ENCODE peak calls at places on chromosomes 2 and 18, in eight cellular contexts. One of them, this sample, is unnamed.
A peak's percentile ranks its signal among the peaks of the same experiment; 100 is the strongest.

GRCh38 chr2:221104391-221104811 is 467.7 kb downstream of the EPHA4 start:
- DNase-seq in astrocyte: peak; percentile 61
- DNase-seq in EL: no peak
- DNase-seq in astrocyte of the spinal cord: peak; percentile 47
- DNase-seq in NCI-H1092: peak; percentile 8
- DNase-seq in activated CD4-positive, alpha-beta T cell treated with anti-CD3 and anti-CD28 coated beads for 24 hours: no peak
- DNase-seq in erythroblast: no peak
- DNase-seq in LoVo: no peak
- DNase-seq in this sample: peak; percentile 29

GRCh38 chr2:134258684-134259408 is 5.0 kb downstream of the MGAT5 start:
- DNase-seq in astrocyte: no peak
- DNase-seq in EL: no peak
- DNase-seq in astrocyte of the spinal cord: no peak
- DNase-seq in NCI-H1092: no peak
- DNase-seq in activated CD4-positive, alpha-beta T cell treated with anti-CD3 and anti-CD28 coated beads for 24 hours: no peak
- DNase-seq in erythroblast: no peak
- DNase-seq in LoVo: no peak
- DNase-seq in this sample: no peak

GRCh38 chr2:69291004-69291650 is 95.9 kb downstream of the GFPT1 start:
- DNase-seq in astrocyte: peak; percentile 86
- DNase-seq in EL: peak; percentile 41
- DNase-seq in astrocyte of the spinal cord: peak; percentile 82
- DNase-seq in NCI-H1092: no peak
- DNase-seq in activated CD4-positive, alpha-beta T cell treated with anti-CD3 and anti-CD28 coated beads for 24 hours: no peak
- DNase-seq in erythroblast: no peak
- DNase-seq in LoVo: no peak
- DNase-seq in this sample: peak; percentile 76

GRCh38 chr2:216956820-216957493 is 97.1 kb upstream of the TNP1 start:
- DNase-seq in astrocyte: peak; percentile 63
- DNase-seq in EL: peak; percentile 7
- DNase-seq in astrocyte of the spinal cord: peak; percentile 70
- DNase-seq in NCI-H1092: no peak
- DNase-seq in activated CD4-positive, alpha-beta T cell treated with anti-CD3 and anti-CD28 coated beads for 24 hours: no peak
- DNase-seq in erythroblast: no peak
- DNase-seq in LoVo: no peak
- DNase-seq in this sample: no peak

GRCh38 chr2:1855150-1855549 is 110.8 kb upstream of the PXDN start:
- DNase-seq in astrocyte: peak; percentile 17
- DNase-seq in EL: no peak
- DNase-seq in astrocyte of the spinal cord: peak; percentile 24
- DNase-seq in NCI-H1092: peak; percentile 1
- DNase-seq in activated CD4-positive, alpha-beta T cell treated with anti-CD3 and anti-CD28 coated beads for 24 hours: no peak
- DNase-seq in erythroblast: no peak
- DNase-seq in LoVo: no peak
- DNase-seq in this sample: no peak

GRCh38 chr2:201021914-201022313 is 49.6 kb downstream of the HYCC2 start:
- DNase-seq in astrocyte: no peak
- DNase-seq in EL: no peak
- DNase-seq in astrocyte of the spinal cord: no peak
- DNase-seq in NCI-H1092: no peak
- DNase-seq in activated CD4-positive, alpha-beta T cell treated with anti-CD3 and anti-CD28 coated beads for 24 hours: no peak
- DNase-seq in erythroblast: peak; percentile 78
- DNase-seq in LoVo: no peak
- DNase-seq in this sample: no peak

GRCh38 chr2:65299246-65299645 is 71.6 kb downstream of the ACTR2 start:
- DNase-seq in astrocyte: peak; percentile 55
- DNase-seq in EL: peak; percentile 59
- DNase-seq in astrocyte of the spinal cord: no peak
- DNase-seq in NCI-H1092: no peak
- DNase-seq in activated CD4-positive, alpha-beta T cell treated with anti-CD3 and anti-CD28 coated beads for 24 hours: peak; percentile 28
- DNase-seq in erythroblast: peak; percentile 12
- DNase-seq in LoVo: no peak
- DNase-seq in this sample: no peak

GRCh38 chr2:20561703-20562454 is 89.0 kb downstream of the HS1BP3 start:
- DNase-seq in astrocyte: peak; percentile 87
- DNase-seq in EL: peak; percentile 86
- DNase-seq in astrocyte of the spinal cord: peak; percentile 92
- DNase-seq in NCI-H1092: no peak
- DNase-seq in activated CD4-positive, alpha-beta T cell treated with anti-CD3 and anti-CD28 coated beads for 24 hours: no peak
- DNase-seq in erythroblast: peak; percentile 11
- DNase-seq in LoVo: no peak
- DNase-seq in this sample: peak; percentile 58

GRCh38 chr18:5943514-5943913 is 48.2 kb upstream of the TMEM200C start:
- DNase-seq in astrocyte: no peak
- DNase-seq in EL: no peak
- DNase-seq in astrocyte of the spinal cord: no peak
- DNase-seq in NCI-H1092: no peak
- DNase-seq in activated CD4-positive, alpha-beta T cell treated with anti-CD3 and anti-CD28 coated beads for 24 hours: no peak
- DNase-seq in erythroblast: no peak
- DNase-seq in LoVo: no peak
- DNase-seq in this sample: peak; percentile 17

GRCh38 chr2:1649103-1649870 is 95.0 kb downstream of the PXDN start:
- DNase-seq in astrocyte: no peak
- DNase-seq in EL: no peak
- DNase-seq in astrocyte of the spinal cord: no peak
- DNase-seq in NCI-H1092: no peak
- DNase-seq in activated CD4-positive, alpha-beta T cell treated with anti-CD3 and anti-CD28 coated beads for 24 hours: no peak
- DNase-seq in erythroblast: no peak
- DNase-seq in LoVo: no peak
- DNase-seq in this sample: no peak

GRCh38 chr18:35389095-35389618 is 12.0 kb upstream of the ZNF396 start:
- DNase-seq in astrocyte: peak; percentile 87
- DNase-seq in EL: peak; percentile 73
- DNase-seq in astrocyte of the spinal cord: peak; percentile 64
- DNase-seq in NCI-H1092: no peak
- DNase-seq in activated CD4-positive, alpha-beta T cell treated with anti-CD3 and anti-CD28 coated beads for 24 hours: no peak
- DNase-seq in erythroblast: no peak
- DNase-seq in LoVo: no peak
- DNase-seq in this sample: peak; percentile 64

GRCh38 chr2:43221660-43222471 is 4.5 kb downstream of the ZFP36L2 start:
- DNase-seq in astrocyte: peak; percentile 97
- DNase-seq in EL: peak; percentile 93
- DNase-seq in astrocyte of the spinal cord: peak; percentile 98
- DNase-seq in NCI-H1092: peak; percentile 15
- DNase-seq in activated CD4-positive, alpha-beta T cell treated with anti-CD3 and anti-CD28 coated beads for 24 hours: no peak
- DNase-seq in erythroblast: peak; percentile 89
- DNase-seq in LoVo: peak; percentile 87
- DNase-seq in this sample: peak; percentile 96

GRCh38 chr2:1787799-1788477 is 43.6 kb upstream of the PXDN start:
- DNase-seq in astrocyte: no peak
- DNase-seq in EL: no peak
- DNase-seq in astrocyte of the spinal cord: no peak
- DNase-seq in NCI-H1092: no peak
- DNase-seq in activated CD4-positive, alpha-beta T cell treated with anti-CD3 and anti-CD28 coated beads for 24 hours: no peak
- DNase-seq in erythroblast: no peak
- DNase-seq in LoVo: no peak
- DNase-seq in this sample: no peak

GRCh38 chr2:120736955-120737801 is 1.5 kb downstream of the GLI2 start:
- DNase-seq in astrocyte: peak; percentile 92
- DNase-seq in EL: peak; percentile 95
- DNase-seq in astrocyte of the spinal cord: peak; percentile 89
- DNase-seq in NCI-H1092: no peak
- DNase-seq in activated CD4-positive, alpha-beta T cell treated with anti-CD3 and anti-CD28 coated beads for 24 hours: no peak
- DNase-seq in erythroblast: no peak
- DNase-seq in LoVo: peak; percentile 33
- DNase-seq in this sample: peak; percentile 90

GRCh38 chr2:101148777-101149176 is 2.4 kb downstream of the TBC1D8 start:
- DNase-seq in astrocyte: no peak
- DNase-seq in EL: no peak
- DNase-seq in astrocyte of the spinal cord: no peak
- DNase-seq in NCI-H1092: no peak
- DNase-seq in activated CD4-positive, alpha-beta T cell treated with anti-CD3 and anti-CD28 coated beads for 24 hours: no peak
- DNase-seq in erythroblast: no peak
- DNase-seq in LoVo: no peak
- DNase-seq in this sample: no peak

GRCh38 chr2:126736133-126736874 is 80.3 kb downstream of the GYPC start:
- DNase-seq in astrocyte: no peak
- DNase-seq in EL: no peak
- DNase-seq in astrocyte of the spinal cord: no peak
- DNase-seq in NCI-H1092: no peak
- DNase-seq in activated CD4-positive, alpha-beta T cell treated with anti-CD3 and anti-CD28 coated beads for 24 hours: no peak
- DNase-seq in erythroblast: peak; percentile 47
- DNase-seq in LoVo: no peak
- DNase-seq in this sample: peak; percentile 18

GRCh38 chr2:152815634-152816257 is 97.3 kb downstream of the ARL6IP6 start:
- DNase-seq in astrocyte: peak; percentile 16
- DNase-seq in EL: no peak
- DNase-seq in astrocyte of the spinal cord: no peak
- DNase-seq in NCI-H1092: no peak
- DNase-seq in activated CD4-positive, alpha-beta T cell treated with anti-CD3 and anti-CD28 coated beads for 24 hours: no peak
- DNase-seq in erythroblast: no peak
- DNase-seq in LoVo: no peak
- DNase-seq in this sample: no peak

GRCh38 chr18:67380867-67381266 is 135.7 kb downstream of the DSEL start:
- DNase-seq in astrocyte: no peak
- DNase-seq in EL: no peak
- DNase-seq in astrocyte of the spinal cord: no peak
- DNase-seq in NCI-H1092: no peak
- DNase-seq in activated CD4-positive, alpha-beta T cell treated with anti-CD3 and anti-CD28 coated beads for 24 hours: no peak
- DNase-seq in erythroblast: no peak
- DNase-seq in LoVo: no peak
- DNase-seq in this sample: no peak